ENCODE peak calls at places on chromosomes 3 and 15, in four cellular contexts. O is H1, M is K562, G is GM12878. U is an unnamed sample.

GRCh38 chr3:186366206-186366605 is 4.2 kb upstream of the DGKG start:
- DNase-seq in O (no peak), M (peak; percentile 32), G (no peak), U (no peak)

GRCh38 chr3:160564205-160564922 is 1.0 kb downstream of the KPNA4 start:
- DNase-seq in O (no peak), M (peak; percentile 10), G (no peak), U (no peak)

GRCh38 chr3:140568842-140569520 is 108.9 kb upstream of the TRIM42 start:
- DNase-seq in O (no peak), M (no peak), G (no peak), U (no peak)

GRCh38 chr15:75867428-75867827 is 24.2 kb downstream of the UBE2Q2 start:
- DNase-seq in O (no peak), M (no peak), G (no peak), U (no peak)

GRCh38 chr3:45499529-45499928 is 95.0 kb upstream of the LIMD1 start:
- DNase-seq in O (no peak), M (no peak), G (no peak), U (peak; percentile 19)

GRCh38 chr15:58115692-58116091 is 22.5 kb upstream of the AQP9 start:
- DNase-seq in O (no peak), M (peak; percentile 40), G (no peak), U (peak; percentile 2)

GRCh38 chr3:64163755-64164148 is 61.5 kb downstream of the PRICKLE2 start:
- DNase-seq in O (no peak), M (no peak), G (peak; percentile 25), U (no peak)

GRCh38 chr3:193875601-193876321 is 260.2 kb upstream of the HES1 start:
- DNase-seq in O (no peak), M (no peak), G (no peak), U (no peak)

GRCh38 chr3:125679258-125679657 is 84.0 kb upstream of the OSBPL11 start:
- DNase-seq in O (no peak), M (no peak), G (no peak), U (no peak)

GRCh38 chr3:13525827-13526625 is 22.9 kb upstream of the FBLN2 start:
- DNase-seq in O (no peak), M (no peak), G (no peak), U (no peak)

GRCh38 chr3:49305608-49306007 is 28.6 kb upstream of the C3orf62 start:
- DNase-seq in O (no peak), M (no peak), G (no peak), U (no peak)

GRCh38 chr3:72379500-72380187 is 468.6 kb downstream of the SHQ1 start:
- DNase-seq in O (no peak), M (no peak), G (no peak), U (no peak)

GRCh38 chr3:63613561-63613960 is 38.9 kb upstream of the SNTN start:
- DNase-seq in O (no peak), M (no peak), G (no peak), U (no peak)

GRCh38 chr3:73279-73678 is 123.3 kb upstream of the CHL1 start:
- DNase-seq in O (no peak), M (no peak), G (no peak), U (no peak)

GRCh38 chr15:41778503-41778902 is 4.2 kb downstream of the MAPKBP1 start:
- DNase-seq in O (no peak), M (no peak), G (no peak), U (no peak)

GRCh38 chr15:36883705-36884355 is 216.5 kb downstream of the MEIS2 start:
- DNase-seq in O (peak; percentile 93), M (peak; percentile 83), G (peak; percentile 26), U (peak; percentile 63)

GRCh38 chr3:89113887-89114840 is 6.7 kb downstream of the EPHA3 start:
- DNase-seq in O (peak; percentile 88), M (no peak), G (no peak), U (no peak)

GRCh38 chr3:195102609-195103467 is 168.1 kb downstream of the XXYLT1 start:
- DNase-seq in O (no peak), M (peak; percentile 51), G (no peak), U (peak; percentile 61)

GRCh38 chr3:128076783-128077624 is 24.8 kb downstream of the SEC61A1 start:
- DNase-seq in O (no peak), M (peak; percentile 85), G (no peak), U (no peak)

GRCh38 chr3:10505050-10505790 is at the start of gene ATP2B2:
- DNase-seq in O (peak; percentile 64), M (no peak), G (no peak), U (no peak)

GRCh38 chr3:71140477-71140876 is 443.1 kb downstream of the FOXP1 start:
- DNase-seq in O (no peak), M (no peak), G (no peak), U (no peak)

GRCh38 chr3:179015551-179016020 is 56.0 kb downstream of the ZMAT3 start:
- DNase-seq in O (peak; percentile 55), M (peak; percentile 64), G (peak; percentile 93), U (peak; percentile 69)

GRCh38 chr3:163562625-163563024 is 1515.7 kb downstream of the SI start:
- DNase-seq in O (no peak), M (no peak), G (no peak), U (no peak)

GRCh38 chr15:71469393-71469792 is 341.0 kb upstream of the NR2E3 start:
- DNase-seq in O (no peak), M (peak; percentile 22), G (no peak), U (no peak)

DNA sequence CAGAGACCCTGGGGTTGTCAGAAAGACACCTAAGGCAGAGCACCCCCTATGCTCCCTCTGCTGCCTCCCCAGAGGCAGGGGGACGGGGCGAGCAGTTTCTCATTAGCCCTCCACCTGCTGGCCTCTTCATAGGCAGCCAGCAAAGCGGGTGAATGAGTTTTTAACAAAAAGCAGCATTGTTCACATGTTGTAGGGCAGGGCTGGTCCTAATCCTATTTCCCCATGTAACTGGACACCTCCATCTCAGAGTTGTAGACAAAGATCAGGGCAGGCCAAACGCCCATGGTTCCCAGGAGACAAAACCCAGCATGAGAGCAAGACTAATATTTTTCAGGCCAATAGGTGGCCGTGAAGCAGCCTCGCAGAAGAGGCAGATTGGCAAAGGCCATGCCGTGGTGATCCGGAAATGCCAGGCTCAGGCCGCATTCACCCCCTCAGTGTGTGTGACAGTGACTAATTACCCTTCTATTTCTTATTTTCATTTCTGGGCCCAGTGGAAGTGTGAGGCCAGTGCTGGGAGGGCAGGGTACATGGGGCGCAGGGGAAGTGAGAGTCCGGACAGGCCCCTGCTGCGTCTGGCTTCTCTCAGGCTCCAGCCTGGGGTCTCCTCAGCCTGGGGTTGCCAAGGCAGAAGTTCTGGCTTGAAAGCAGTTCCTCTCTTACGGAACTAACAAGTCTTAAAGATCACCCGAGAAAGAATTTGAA is 64.7 kb downstream of the BOC start:
- DNase-seq in O (no peak), M (no peak), G (peak; percentile 25), U (no peak)
- H3K9ac ChIP-seq in O (no peak overlapping the region), M (no peak overlapping the region), G (peak overlapping the region; percentile 46), U (no peak overlapping the region)

GRCh38 chr15:26630857-26631256 is 142.0 kb downstream of the GABRB3 start:
- DNase-seq in O (no peak), M (no peak), G (no peak), U (no peak)

GRCh38 chr15:26631894-26632293 is 141.0 kb downstream of the GABRB3 start:
- DNase-seq in O (no peak), M (no peak), G (no peak), U (no peak)

GRCh38 chr15:26632500-26632899 is 140.4 kb downstream of the GABRB3 start:
- DNase-seq in O (no peak), M (no peak), G (no peak), U (no peak)

GRCh38 chr15:26628071-26628470 is 144.8 kb downstream of the GABRB3 start:
- DNase-seq in O (no peak), M (no peak), G (no peak), U (no peak)

GRCh38 chr15:26628879-26629529 is 143.9 kb downstream of the GABRB3 start:
- DNase-seq in O (peak; percentile 86), M (peak; percentile 75), G (no peak), U (no peak)
- TF ChIP-seq EGR1 in O (no peak), M (no peak), G (no peak), U (no peak)

GRCh38 chr3:142999881-143000280 is 1.5 kb upstream of the U2SURP start:
- DNase-seq in O (no peak), M (peak; percentile 59), G (no peak), U (no peak)
- H3K9ac ChIP-seq in O (no peak overlapping the region), M (peak overlapping the region; percentile 1), G (no peak overlapping the region), U (peak overlapping the region; percentile 98)

GRCh38 chr3:77038468-77038927 is 1.4 kb upstream of the ROBO2 start:
- DNase-seq in O (peak; percentile 72), M (peak; percentile 52), G (no peak), U (no peak)

GRCh38 chr3:77041156-77041696 is 1.3 kb downstream of the ROBO2 start:
- DNase-seq in O (no peak), M (no peak), G (no peak), U (no peak)

GRCh38 chr3:77039606-77040553 is at the start of gene ROBO2:
- DNase-seq in O (peak; percentile 82), M (peak; percentile 22), G (no peak), U (no peak)

GRCh38 chr3:77041756-77042155 is 1.9 kb downstream of the ROBO2 start:
- DNase-seq in O (no peak), M (no peak), G (no peak), U (no peak)

DNA sequence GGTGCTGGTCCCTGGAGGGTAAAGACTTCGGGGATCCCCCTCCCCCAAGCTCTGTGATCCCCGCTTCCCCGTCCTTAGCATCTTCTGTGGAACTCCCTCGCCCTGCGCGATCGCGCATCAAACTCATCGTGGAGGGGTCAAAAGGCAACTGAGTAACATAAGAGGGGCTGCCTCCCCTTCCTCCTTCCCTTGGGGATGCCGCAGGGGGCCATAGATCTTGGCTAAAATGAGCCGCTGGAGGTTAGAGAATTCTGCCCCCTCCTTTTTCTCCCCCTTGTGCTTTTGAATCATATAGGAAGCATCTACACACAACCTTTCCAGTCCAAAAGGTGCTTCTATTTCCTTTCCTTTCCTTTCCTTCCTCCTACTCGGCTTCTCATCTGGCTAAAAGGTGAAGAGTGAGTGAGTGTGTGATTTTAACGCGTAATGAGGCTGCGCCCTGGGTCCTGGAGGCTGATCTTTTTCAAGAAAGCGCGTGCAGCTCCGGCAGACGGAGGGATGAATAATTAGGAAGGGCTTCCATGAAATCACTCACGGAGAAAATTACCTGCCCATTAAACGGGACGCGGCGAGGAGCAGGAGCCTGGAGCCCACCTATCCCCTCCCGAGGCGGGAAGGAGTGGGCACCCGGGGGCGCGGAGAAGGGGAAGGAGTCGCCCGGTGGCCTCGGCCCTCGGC is 832 bp upstream of the ROBO2 start:
- DNase-seq in O (peak; percentile 68), M (no peak), G (no peak), U (no peak)
- TF ChIP-seq EGR1 in O (no peak), M (no peak), G (no peak), U (no peak)

DNA sequence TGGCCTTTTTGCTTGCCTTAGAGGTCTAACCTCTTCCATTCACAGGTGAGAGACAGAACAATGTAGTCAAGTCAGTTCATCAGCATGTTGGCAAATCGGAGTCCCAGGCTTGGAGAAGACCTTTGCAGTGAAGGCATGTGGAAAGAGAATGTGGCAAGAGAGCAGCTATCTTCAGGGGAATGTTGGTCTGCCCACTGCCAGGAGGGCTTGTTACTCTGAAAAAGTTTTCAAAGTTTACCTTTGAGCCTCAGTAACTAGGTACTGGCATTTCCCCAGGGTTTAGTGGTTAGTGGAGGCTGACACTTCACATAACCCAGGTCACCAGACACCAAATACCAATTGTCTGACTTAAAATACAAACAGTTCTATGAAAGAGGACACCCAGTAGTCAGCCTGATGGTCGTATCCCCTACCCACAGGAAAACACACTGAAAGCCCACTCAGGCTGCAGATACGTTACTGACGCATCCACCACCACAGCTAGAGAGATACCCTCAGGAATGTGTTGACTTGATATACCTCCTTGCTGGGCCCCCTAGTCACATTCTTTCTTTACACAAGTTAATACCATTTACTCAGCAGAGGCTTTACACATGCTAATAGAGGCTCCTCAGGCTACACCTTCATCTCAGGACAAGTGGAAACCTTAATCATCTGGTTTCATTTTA is 9.7 kb upstream of the ARID3B start:
- DNase-seq in O (peak; percentile 55), M (no peak), G (no peak), U (no peak)
- H3K9ac ChIP-seq in O (no peak overlapping the region), M (no peak overlapping the region), G (no peak overlapping the region), U (peak overlapping the region; percentile 43)

U was measured in HCT116.